ENCODE peak calls at places on chromosomes 6 and 20, in seven cellular contexts. One of them, this sample, is unnamed.

GRCh38 chr6:13666194-13667105 is 45.2 kb downstream of the RANBP9 start:
- DNase-seq in nucleus accumbens: no peak
- DNase-seq in aorta: no peak
- DNase-seq in fibroblast of the conjunctiva: no peak
- DNase-seq in dorsolateral prefrontal cortex: no peak
- DNase-seq in activated CD4-positive, alpha-beta T cell treated with anti-CD3 and anti-CD28 coated beads for 24 hours: no peak
- DNase-seq in EL: no peak
- DNase-seq in this sample: no peak

GRCh38 chr20:37226889-37227288 is 34.7 kb downstream of the GHRH start:
- DNase-seq in nucleus accumbens: no peak
- DNase-seq in aorta: no peak
- DNase-seq in fibroblast of the conjunctiva: peak
- DNase-seq in dorsolateral prefrontal cortex: no peak
- DNase-seq in activated CD4-positive, alpha-beta T cell treated with anti-CD3 and anti-CD28 coated beads for 24 hours: no peak
- DNase-seq in EL: no peak
- DNase-seq in this sample: no peak

GRCh38 chr6:2868637-2869379 is 27.1 kb upstream of the SERPINB1 start:
- DNase-seq in nucleus accumbens: no peak
- DNase-seq in aorta: no peak
- DNase-seq in fibroblast of the conjunctiva: no peak
- DNase-seq in dorsolateral prefrontal cortex: no peak
- DNase-seq in activated CD4-positive, alpha-beta T cell treated with anti-CD3 and anti-CD28 coated beads for 24 hours: no peak
- DNase-seq in EL: no peak
- DNase-seq in this sample: no peak

GRCh38 chr6:44247338-44248302 is 719 bp downstream of the HSP90AB1 start:
- DNase-seq in nucleus accumbens: peak
- DNase-seq in aorta: peak
- DNase-seq in fibroblast of the conjunctiva: no peak
- DNase-seq in dorsolateral prefrontal cortex: peak
- DNase-seq in activated CD4-positive, alpha-beta T cell treated with anti-CD3 and anti-CD28 coated beads for 24 hours: peak
- DNase-seq in EL: peak
- DNase-seq in this sample: peak

GRCh38 chr6:116413357-116413756 is 42.6 kb downstream of the DSE start:
- DNase-seq in nucleus accumbens: no peak
- DNase-seq in aorta: no peak
- DNase-seq in fibroblast of the conjunctiva: no peak
- DNase-seq in dorsolateral prefrontal cortex: no peak
- DNase-seq in activated CD4-positive, alpha-beta T cell treated with anti-CD3 and anti-CD28 coated beads for 24 hours: no peak
- DNase-seq in EL: no peak
- DNase-seq in this sample: no peak

GRCh38 chr6:3001146-3001772 is 1.6 kb downstream of the NQO2 start:
- DNase-seq in nucleus accumbens: no peak
- DNase-seq in aorta: no peak
- DNase-seq in fibroblast of the conjunctiva: no peak
- DNase-seq in dorsolateral prefrontal cortex: no peak
- DNase-seq in activated CD4-positive, alpha-beta T cell treated with anti-CD3 and anti-CD28 coated beads for 24 hours: no peak
- DNase-seq in EL: no peak
- DNase-seq in this sample: no peak

GRCh38 chr6:169215201-169215661 is 38.4 kb downstream of the THBS2 start:
- DNase-seq in nucleus accumbens: no peak
- DNase-seq in aorta: no peak
- DNase-seq in fibroblast of the conjunctiva: no peak
- DNase-seq in dorsolateral prefrontal cortex: no peak
- DNase-seq in activated CD4-positive, alpha-beta T cell treated with anti-CD3 and anti-CD28 coated beads for 24 hours: no peak
- DNase-seq in EL: no peak
- DNase-seq in this sample: no peak

GRCh38 chr20:32010096-32010495 is at the start of gene CCM2L:
- DNase-seq in nucleus accumbens: no peak
- DNase-seq in aorta: no peak
- DNase-seq in fibroblast of the conjunctiva: no peak
- DNase-seq in dorsolateral prefrontal cortex: no peak
- DNase-seq in activated CD4-positive, alpha-beta T cell treated with anti-CD3 and anti-CD28 coated beads for 24 hours: no peak
- DNase-seq in EL: no peak
- DNase-seq in this sample: no peak

GRCh38 chr6:11496152-11497060 is 41.1 kb upstream of the TMEM170B start:
- DNase-seq in nucleus accumbens: no peak
- DNase-seq in aorta: no peak
- DNase-seq in fibroblast of the conjunctiva: peak
- DNase-seq in dorsolateral prefrontal cortex: peak
- DNase-seq in activated CD4-positive, alpha-beta T cell treated with anti-CD3 and anti-CD28 coated beads for 24 hours: peak
- DNase-seq in EL: peak
- DNase-seq in this sample: peak

GRCh38 chr6:77341058-77341986 is 122.0 kb downstream of the HTR1B start:
- DNase-seq in nucleus accumbens: no peak
- DNase-seq in aorta: peak
- DNase-seq in fibroblast of the conjunctiva: no peak
- DNase-seq in dorsolateral prefrontal cortex: no peak
- DNase-seq in activated CD4-positive, alpha-beta T cell treated with anti-CD3 and anti-CD28 coated beads for 24 hours: no peak
- DNase-seq in EL: peak
- DNase-seq in this sample: no peak

GRCh38 chr6:53579338-53579737 is 34.4 kb upstream of the GCLC start:
- DNase-seq in nucleus accumbens: no peak
- DNase-seq in aorta: no peak
- DNase-seq in fibroblast of the conjunctiva: no peak
- DNase-seq in dorsolateral prefrontal cortex: no peak
- DNase-seq in activated CD4-positive, alpha-beta T cell treated with anti-CD3 and anti-CD28 coated beads for 24 hours: peak
- DNase-seq in EL: no peak
- DNase-seq in this sample: no peak

GRCh38 chr6:141685416-141685815 is 447.3 kb upstream of the GJE1 start:
- DNase-seq in nucleus accumbens: no peak
- DNase-seq in aorta: no peak
- DNase-seq in fibroblast of the conjunctiva: no peak
- DNase-seq in dorsolateral prefrontal cortex: no peak
- DNase-seq in activated CD4-positive, alpha-beta T cell treated with anti-CD3 and anti-CD28 coated beads for 24 hours: no peak
- DNase-seq in EL: peak
- DNase-seq in this sample: no peak